ENCODE peak calls at places on chromosomes 3 and 15, in eight cellular contexts. D, C, J, E, H, U, P and G are unnamed samples.

GRCh38 chr3:141876891-141877561 is 583 bp downstream of the ATP1B3 start:
- DNase-seq in D (peak; percentile 51), C (peak; percentile 77), J (peak; percentile 44), E (peak; percentile 58), H (peak; percentile 56), U (peak; percentile 58), P (peak; percentile 44), G (peak; percentile 49)

GRCh38 chr3:131804565-131805133 is 230.2 kb downstream of the CPNE4 start:
- DNase-seq in D (no peak), C (no peak), J (no peak), E (no peak), H (peak; percentile 16), U (no peak), P (no peak), G (no peak)

GRCh38 chr3:82058809-82059208 is 297.4 kb upstream of the GBE1 start:
- DNase-seq in D (no peak), C (no peak), J (no peak), E (no peak), H (no peak), U (no peak), P (no peak), G (no peak)

GRCh38 chr3:149936812-149937230 is 33.9 kb downstream of the PFN2 start:
- DNase-seq in D (peak; percentile 13), C (peak; percentile 83), J (peak; percentile 48), E (peak; percentile 13), H (peak; percentile 80), U (peak; percentile 30), P (peak; percentile 10), G (peak; percentile 62)

GRCh38 chr3:94522488-94522887 is 459.6 kb downstream of the NSUN3 start:
- DNase-seq in D (no peak), C (peak; percentile 11), J (peak; percentile 17), E (no peak), H (no peak), U (no peak), P (no peak), G (no peak)

GRCh38 chr3:48426401-48426909 is 3.4 kb downstream of the PLXNB1 start:
- DNase-seq in D (no peak), C (no peak), J (no peak), E (no peak), H (peak; percentile 39), U (no peak), P (no peak), G (no peak)

GRCh38 chr3:16448691-16449090 is 64.8 kb downstream of the RFTN1 start:
- DNase-seq in D (no peak), C (no peak), J (peak; percentile 84), E (peak; percentile 28), H (peak; percentile 97), U (no peak), P (no peak), G (peak; percentile 97)

GRCh38 chr3:4233488-4233887 is 69.7 kb upstream of the SETMAR start:
- DNase-seq in D (no peak), C (no peak), J (no peak), E (no peak), H (no peak), U (no peak), P (no peak), G (no peak)

GRCh38 chr3:42490243-42490642 is 12.2 kb upstream of the VIPR1 start:
- DNase-seq in D (no peak), C (no peak), J (no peak), E (no peak), H (no peak), U (no peak), P (no peak), G (no peak)

GRCh38 chr3:140432176-140432753 is 245.6 kb upstream of the TRIM42 start:
- DNase-seq in D (no peak), C (peak; percentile 27), J (no peak), E (no peak), H (no peak), U (no peak), P (no peak), G (no peak)

GRCh38 chr3:158269896-158270295 is 160.0 kb downstream of the RSRC1 start:
- DNase-seq in D (no peak), C (no peak), J (no peak), E (no peak), H (no peak), U (no peak), P (no peak), G (no peak)

GRCh38 chr3:99846472-99846871 is 28.8 kb downstream of the CMSS1 start:
- DNase-seq in D (no peak), C (no peak), J (no peak), E (no peak), H (peak; percentile 49), U (no peak), P (no peak), G (peak; percentile 87)

GRCh38 chr3:17672506-17672905 is 69.9 kb downstream of the TBC1D5 start:
- DNase-seq in D (no peak), C (no peak), J (no peak), E (no peak), H (peak; percentile 19), U (no peak), P (no peak), G (peak; percentile 5)

GRCh38 chr3:159854500-159855124 is 134.0 kb upstream of the IL12A start:
- DNase-seq in D (no peak), C (no peak), J (peak; percentile 93), E (no peak), H (peak; percentile 94), U (no peak), P (no peak), G (peak; percentile 95)

GRCh38 chr3:183318846-183319770 is 66.1 kb downstream of the B3GNT5 start:
- DNase-seq in D (no peak), C (no peak), J (no peak), E (no peak), H (peak; percentile 30), U (no peak), P (no peak), G (no peak)

GRCh38 chr15:96336045-96336642 is 5.6 kb downstream of the NR2F2 start:
- DNase-seq in D (no peak), C (peak; percentile 14), J (peak; percentile 3), E (no peak), H (peak; percentile 34), U (no peak), P (no peak), G (peak; percentile 34)

GRCh38 chr3:113533534-113533892 is 1.2 kb downstream of the SIDT1 start:
- DNase-seq in D (peak; percentile 18), C (no peak), J (no peak), E (no peak), H (no peak), U (peak; percentile 21), P (peak; percentile 35), G (no peak)

GRCh38 chr3:194270627-194271458 is 80.3 kb downstream of the CPN2 start:
- DNase-seq in D (no peak), C (peak; percentile 69), J (no peak), E (no peak), H (peak; percentile 71), U (no peak), P (no peak), G (peak; percentile 77)

GRCh38 chr3:157754415-157754814 is 251.2 kb upstream of the VEPH1 start:
- DNase-seq in D (no peak), C (peak; percentile 50), J (no peak), E (no peak), H (no peak), U (no peak), P (no peak), G (no peak)

GRCh38 chr3:39290255-39290654 is 10.4 kb upstream of the CX3CR1 start:
- DNase-seq in D (no peak), C (no peak), J (no peak), E (no peak), H (no peak), U (no peak), P (no peak), G (no peak)

GRCh38 chr15:99315636-99316035 is 64.4 kb downstream of the LRRC28 start:
- DNase-seq in D (no peak), C (no peak), J (no peak), E (no peak), H (no peak), U (no peak), P (no peak), G (no peak)

GRCh38 chr15:59384507-59384906 is 11.8 kb upstream of the MYO1E start:
- DNase-seq in D (no peak), C (no peak), J (no peak), E (no peak), H (no peak), U (no peak), P (no peak), G (no peak)

GRCh38 chr3:98972155-98972554 is 70.7 kb upstream of the DCBLD2 start:
- DNase-seq in D (no peak), C (no peak), J (peak; percentile 76), E (no peak), H (peak; percentile 95), U (no peak), P (no peak), G (peak; percentile 97)

GRCh38 chr3:114379266-114379665 is 85.4 kb downstream of the TIGIT start:
- DNase-seq in D (no peak), C (no peak), J (no peak), E (no peak), H (no peak), U (no peak), P (no peak), G (no peak)

GRCh38 chr3:177401375-177401774 is 204.1 kb upstream of the TBL1XR1 start:
- DNase-seq in D (no peak), C (no peak), J (no peak), E (no peak), H (no peak), U (no peak), P (no peak), G (no peak)

GRCh38 chr3:13524979-13525669 is 23.8 kb upstream of the FBLN2 start:
- DNase-seq in D (no peak), C (no peak), J (no peak), E (no peak), H (peak; percentile 72), U (no peak), P (no peak), G (peak; percentile 88)

GRCh38 chr15:65130941-65131340 is 2.7 kb downstream of the PDCD7 start:
- DNase-seq in D (no peak), C (peak; percentile 20), J (no peak), E (no peak), H (no peak), U (no peak), P (no peak), G (no peak)

GRCh38 chr15:84816694-84817460 is at the start of gene ALPK3:
- DNase-seq in D (no peak), C (peak; percentile 63), J (no peak), E (no peak), H (no peak), U (no peak), P (no peak), G (no peak)

GRCh38 chr3:126261037-126261436 is 80.7 kb upstream of the ALDH1L1 start:
- DNase-seq in D (no peak), C (peak; percentile 48), J (peak; percentile 14), E (no peak), H (peak; percentile 86), U (no peak), P (no peak), G (peak; percentile 78)

GRCh38 chr15:42728562-42728961 is 8.4 kb downstream of the CDAN1 start:
- DNase-seq in D (no peak), C (no peak), J (no peak), E (no peak), H (no peak), U (no peak), P (no peak), G (no peak)

GRCh38 chr3:126202281-126203079 is 22.1 kb upstream of the ALDH1L1 start:
- DNase-seq in D (no peak), C (peak; percentile 27), J (no peak), E (no peak), H (no peak), U (no peak), P (no peak), G (no peak)

GRCh38 chr3:149586871-149587270 is 71.0 kb downstream of the WWTR1 start:
- DNase-seq in D (no peak), C (no peak), J (peak; percentile 79), E (no peak), H (peak; percentile 74), U (no peak), P (no peak), G (peak; percentile 75)

GRCh38 chr3:145450018-145450682 is 710.8 kb downstream of the PLOD2 start:
- DNase-seq in D (no peak), C (no peak), J (no peak), E (no peak), H (no peak), U (no peak), P (no peak), G (peak; percentile 15)

GRCh38 chr3:111621535-111621934 is 26.4 kb upstream of the ZBED2 start:
- DNase-seq in D (no peak), C (peak; percentile 84), J (peak; percentile 10), E (peak; percentile 56), H (no peak), U (no peak), P (no peak), G (no peak)